ENCODE peak calls at places on chromosomes 16 and 17, in seven cellular contexts. One of them, this sample, is unnamed.

GRCh38 chr17:40103742-40104095 is 3.3 kb upstream of the NR1D1 start:
- DNase-seq in NCI-H1092 treated with DMSO at 0.1 percent for 48 hours: no peak
- DNase-seq in stimulated activated CD4-positive, alpha-beta T cell treated with anti-CD3 and anti-CD28 coated beads, Interleukin-4, amount 100 ng/mL, for 24 hours: no peak
- DNase-seq in SK-MEL-5: no peak
- DNase-seq in mucosa of gallbladder: no peak
- DNase-seq in stimulated activated CD8-positive, alpha-beta memory T cell treated with anti-CD3 and anti-CD28 coated beads, Interleukin-4, amount 100 ng/mL, for 4 hours: no peak
- DNase-seq in right cardiac atrium: no peak
- DNase-seq in this sample: no peak

GRCh38 chr16:89374393-89374948 is 115.9 kb downstream of the ANKRD11 start:
- DNase-seq in NCI-H1092 treated with DMSO at 0.1 percent for 48 hours: no peak
- DNase-seq in stimulated activated CD4-positive, alpha-beta T cell treated with anti-CD3 and anti-CD28 coated beads, Interleukin-4, amount 100 ng/mL, for 24 hours: no peak
- DNase-seq in SK-MEL-5: peak
- DNase-seq in mucosa of gallbladder: no peak
- DNase-seq in stimulated activated CD8-positive, alpha-beta memory T cell treated with anti-CD3 and anti-CD28 coated beads, Interleukin-4, amount 100 ng/mL, for 4 hours: no peak
- DNase-seq in right cardiac atrium: peak
- DNase-seq in this sample: no peak

GRCh38 chr16:81873843-81874752 is 95.0 kb downstream of the PLCG2 start:
- DNase-seq in NCI-H1092 treated with DMSO at 0.1 percent for 48 hours: no peak
- DNase-seq in stimulated activated CD4-positive, alpha-beta T cell treated with anti-CD3 and anti-CD28 coated beads, Interleukin-4, amount 100 ng/mL, for 24 hours: peak
- DNase-seq in SK-MEL-5: peak
- DNase-seq in mucosa of gallbladder: peak
- DNase-seq in stimulated activated CD8-positive, alpha-beta memory T cell treated with anti-CD3 and anti-CD28 coated beads, Interleukin-4, amount 100 ng/mL, for 4 hours: no peak
- DNase-seq in right cardiac atrium: peak
- DNase-seq in this sample: peak

GRCh38 chr17:15920758-15921239 is 24.1 kb upstream of the ADORA2B start:
- DNase-seq in NCI-H1092 treated with DMSO at 0.1 percent for 48 hours: no peak
- DNase-seq in stimulated activated CD4-positive, alpha-beta T cell treated with anti-CD3 and anti-CD28 coated beads, Interleukin-4, amount 100 ng/mL, for 24 hours: no peak
- DNase-seq in SK-MEL-5: peak
- DNase-seq in mucosa of gallbladder: peak
- DNase-seq in stimulated activated CD8-positive, alpha-beta memory T cell treated with anti-CD3 and anti-CD28 coated beads, Interleukin-4, amount 100 ng/mL, for 4 hours: no peak
- DNase-seq in right cardiac atrium: no peak
- DNase-seq in this sample: no peak

GRCh38 chr16:16138034-16138635 is 85.2 kb downstream of the ABCC6 start:
- DNase-seq in NCI-H1092 treated with DMSO at 0.1 percent for 48 hours: no peak
- DNase-seq in stimulated activated CD4-positive, alpha-beta T cell treated with anti-CD3 and anti-CD28 coated beads, Interleukin-4, amount 100 ng/mL, for 24 hours: no peak
- DNase-seq in SK-MEL-5: no peak
- DNase-seq in mucosa of gallbladder: no peak
- DNase-seq in stimulated activated CD8-positive, alpha-beta memory T cell treated with anti-CD3 and anti-CD28 coated beads, Interleukin-4, amount 100 ng/mL, for 4 hours: no peak
- DNase-seq in right cardiac atrium: no peak
- DNase-seq in this sample: no peak

GRCh38 chr17:66654341-66654740 is 180.6 kb upstream of the CACNG5 start:
- DNase-seq in NCI-H1092 treated with DMSO at 0.1 percent for 48 hours: no peak
- DNase-seq in stimulated activated CD4-positive, alpha-beta T cell treated with anti-CD3 and anti-CD28 coated beads, Interleukin-4, amount 100 ng/mL, for 24 hours: no peak
- DNase-seq in SK-MEL-5: peak
- DNase-seq in mucosa of gallbladder: peak
- DNase-seq in stimulated activated CD8-positive, alpha-beta memory T cell treated with anti-CD3 and anti-CD28 coated beads, Interleukin-4, amount 100 ng/mL, for 4 hours: no peak
- DNase-seq in right cardiac atrium: no peak
- DNase-seq in this sample: no peak

GRCh38 chr17:49910094-49910857 is 58.7 kb upstream of the DLX4 start:
- DNase-seq in NCI-H1092 treated with DMSO at 0.1 percent for 48 hours: no peak
- DNase-seq in stimulated activated CD4-positive, alpha-beta T cell treated with anti-CD3 and anti-CD28 coated beads, Interleukin-4, amount 100 ng/mL, for 24 hours: peak
- DNase-seq in SK-MEL-5: no peak
- DNase-seq in mucosa of gallbladder: no peak
- DNase-seq in stimulated activated CD8-positive, alpha-beta memory T cell treated with anti-CD3 and anti-CD28 coated beads, Interleukin-4, amount 100 ng/mL, for 4 hours: no peak
- DNase-seq in right cardiac atrium: no peak
- DNase-seq in this sample: no peak

GRCh38 chr17:42010898-42011516 is 6.2 kb downstream of the DNAJC7 start:
- DNase-seq in NCI-H1092 treated with DMSO at 0.1 percent for 48 hours: no peak
- DNase-seq in stimulated activated CD4-positive, alpha-beta T cell treated with anti-CD3 and anti-CD28 coated beads, Interleukin-4, amount 100 ng/mL, for 24 hours: no peak
- DNase-seq in SK-MEL-5: peak
- DNase-seq in mucosa of gallbladder: no peak
- DNase-seq in stimulated activated CD8-positive, alpha-beta memory T cell treated with anti-CD3 and anti-CD28 coated beads, Interleukin-4, amount 100 ng/mL, for 4 hours: no peak
- DNase-seq in right cardiac atrium: no peak
- DNase-seq in this sample: no peak

GRCh38 chr16:58027341-58028167 is 2.0 kb downstream of the MMP15 start:
- DNase-seq in NCI-H1092 treated with DMSO at 0.1 percent for 48 hours: no peak
- DNase-seq in stimulated activated CD4-positive, alpha-beta T cell treated with anti-CD3 and anti-CD28 coated beads, Interleukin-4, amount 100 ng/mL, for 24 hours: no peak
- DNase-seq in SK-MEL-5: no peak
- DNase-seq in mucosa of gallbladder: no peak
- DNase-seq in stimulated activated CD8-positive, alpha-beta memory T cell treated with anti-CD3 and anti-CD28 coated beads, Interleukin-4, amount 100 ng/mL, for 4 hours: no peak
- DNase-seq in right cardiac atrium: peak
- DNase-seq in this sample: no peak

GRCh38 chr17:70929226-70929625 is 759.9 kb downstream of the KCNJ2 start:
- DNase-seq in NCI-H1092 treated with DMSO at 0.1 percent for 48 hours: no peak
- DNase-seq in stimulated activated CD4-positive, alpha-beta T cell treated with anti-CD3 and anti-CD28 coated beads, Interleukin-4, amount 100 ng/mL, for 24 hours: no peak
- DNase-seq in SK-MEL-5: no peak
- DNase-seq in mucosa of gallbladder: no peak
- DNase-seq in stimulated activated CD8-positive, alpha-beta memory T cell treated with anti-CD3 and anti-CD28 coated beads, Interleukin-4, amount 100 ng/mL, for 4 hours: no peak
- DNase-seq in right cardiac atrium: no peak
- DNase-seq in this sample: no peak

GRCh38 chr16:68972720-68973119 is 129.4 kb downstream of the TANGO6 start:
- DNase-seq in NCI-H1092 treated with DMSO at 0.1 percent for 48 hours: peak
- DNase-seq in stimulated activated CD4-positive, alpha-beta T cell treated with anti-CD3 and anti-CD28 coated beads, Interleukin-4, amount 100 ng/mL, for 24 hours: no peak
- DNase-seq in SK-MEL-5: no peak
- DNase-seq in mucosa of gallbladder: no peak
- DNase-seq in stimulated activated CD8-positive, alpha-beta memory T cell treated with anti-CD3 and anti-CD28 coated beads, Interleukin-4, amount 100 ng/mL, for 4 hours: no peak
- DNase-seq in right cardiac atrium: no peak
- DNase-seq in this sample: no peak